ENCODE peak calls at places on chromosomes 1 and 21, in four cellular contexts. I is mesenchymal stem cell, L is HepG2, C is colonic mucosa. W is an unnamed sample. For H3K4me1, the result is how much of the 10 kb centered on the place peaks cover.

GRCh38 chr1:161013591-161014513 is 7.1 kb downstream of the F11R start:
- DNase-seq in I (peak), L (peak), C (peak), W (peak)

GRCh38 chr1:8908388-8909151 is 30.1 kb upstream of the ENO1 start:
- DNase-seq in I (no peak), L (no peak), C (no peak), W (no peak)

GRCh38 chr1:8554956-8555534 is 237.1 kb downstream of the SLC45A1 start:
- DNase-seq in I (peak), L (no peak), C (no peak), W (no peak)

GRCh38 chr1:119626841-119627240 is 21.2 kb downstream of the ZNF697 start:
- DNase-seq in I (no peak), L (no peak), C (no peak), W (no peak)

GRCh38 chr1:228065543-228066347 is 16.8 kb upstream of the ARF1 start:
- DNase-seq in I (no peak), L (no peak), C (no peak), W (no peak)

GRCh38 chr1:59498640-59499039 is 201.7 kb downstream of the FGGY start:
- DNase-seq in I (peak), L (peak), C (no peak), W (no peak)

GRCh38 chr21:33760641-33761103 is 118.4 kb downstream of the ITSN1 start:
- DNase-seq in I (peak), L (no peak), C (no peak), W (no peak)

GRCh38 chr1:29531596-29531995 is 295.3 kb downstream of the PTPRU start:
- DNase-seq in I (no peak), L (no peak), C (no peak), W (no peak)

GRCh38 chr1:68542586-68542985 is 45.7 kb upstream of the DEPDC1 start:
- DNase-seq in I (peak), L (no peak), C (no peak), W (peak)

GRCh38 chr1:189597083-189597482 is 880.6 kb downstream of the BRINP3 start:
- DNase-seq in I (no peak), L (no peak), C (no peak), W (no peak)

GRCh38 chr1:241250465-241250864 is 106.5 kb downstream of the RGS7 start:
- DNase-seq in I (no peak), L (no peak), C (peak), W (peak)

GRCh38 chr1:116739371-116740007 is 14.7 kb upstream of the CD2 start:
- DNase-seq in I (no peak), L (no peak), C (no peak), W (no peak)

GRCh38 chr1:41766546-41766945 is 152.2 kb downstream of the HIVEP3 start:
- DNase-seq in I (no peak), L (no peak), C (no peak), W (no peak)

GRCh38 chr1:10494754-10495474 is 20.2 kb downstream of the PEX14 start:
- DNase-seq in I (peak), L (peak), C (peak), W (peak)

GRCh38 chr1:98555814-98556213 is 105.7 kb upstream of the SNX7 start:
- DNase-seq in I (no peak), L (no peak), C (no peak), W (no peak)

GRCh38 chr1:21946836-21947587 is 9.9 kb upstream of the HSPG2 start:
- DNase-seq in I (no peak), L (peak), C (no peak), W (no peak)

GRCh38 chr1:184101571-184101970 is 50.0 kb downstream of the TSEN15 start:
- DNase-seq in I (no peak), L (no peak), C (no peak), W (no peak)

GRCh38 chr1:234965128-234965527 is 163.5 kb downstream of the TOMM20 start:
- DNase-seq in I (peak), L (no peak), C (no peak), W (no peak)

GRCh38 chr21:44907966-44908364 is 12.7 kb downstream of the ITGB2 start:
- DNase-seq in I (no peak), L (no peak), C (no peak), W (no peak)

GRCh38 chr1:57674803-57675202 is 250.9 kb upstream of the DAB1 start:
- DNase-seq in I (peak), L (no peak), C (no peak), W (no peak)

DNA sequence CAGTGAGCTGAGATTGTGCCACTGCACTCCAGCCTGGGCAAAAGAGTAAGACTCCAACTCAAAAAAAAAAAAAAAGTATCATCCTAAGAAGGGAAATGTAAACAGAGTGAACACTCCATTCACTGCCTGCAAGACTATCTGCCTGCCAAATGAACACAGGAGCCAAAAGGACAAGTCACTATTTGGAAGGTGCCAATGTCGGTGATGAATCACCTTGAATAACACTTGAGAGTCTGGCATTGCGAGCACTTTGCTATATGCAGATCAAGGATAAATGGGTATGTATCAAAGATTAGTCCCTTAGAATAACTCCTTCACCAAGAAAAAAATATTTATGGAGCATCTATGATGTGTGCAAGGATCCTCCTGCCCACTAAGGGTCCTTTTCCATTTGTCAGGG is 6.6 kb downstream of the UBR4 start:
- DNase-seq in I (peak), L (no peak), C (no peak), W (no peak)
- H3K4me1 ChIP-seq in I (under half), L (half or more), C (under half), W (half or more)

GRCh38 chr1:54311506-54311905 is 94.7 kb downstream of the SSBP3 start:
- DNase-seq in I (no peak), L (no peak), C (no peak), W (no peak)

GRCh38 chr1:54310439-54311328 is 95.5 kb downstream of the SSBP3 start:
- DNase-seq in I (peak), L (peak), C (peak), W (peak)

GRCh38 chr1:54312874-54313316 is 93.3 kb downstream of the SSBP3 start:
- DNase-seq in I (peak), L (peak), C (no peak), W (peak)

GRCh38 chr1:54307305-54307704 is 98.9 kb downstream of the SSBP3 start:
- DNase-seq in I (no peak), L (no peak), C (no peak), W (no peak)

GRCh38 chr1:54309631-54310366 is 96.4 kb downstream of the SSBP3 start:
- DNase-seq in I (no peak), L (no peak), C (no peak), W (no peak)
- H3K4me1 ChIP-seq in I (under half), L (under half), C (under half), W (under half)

DNA sequence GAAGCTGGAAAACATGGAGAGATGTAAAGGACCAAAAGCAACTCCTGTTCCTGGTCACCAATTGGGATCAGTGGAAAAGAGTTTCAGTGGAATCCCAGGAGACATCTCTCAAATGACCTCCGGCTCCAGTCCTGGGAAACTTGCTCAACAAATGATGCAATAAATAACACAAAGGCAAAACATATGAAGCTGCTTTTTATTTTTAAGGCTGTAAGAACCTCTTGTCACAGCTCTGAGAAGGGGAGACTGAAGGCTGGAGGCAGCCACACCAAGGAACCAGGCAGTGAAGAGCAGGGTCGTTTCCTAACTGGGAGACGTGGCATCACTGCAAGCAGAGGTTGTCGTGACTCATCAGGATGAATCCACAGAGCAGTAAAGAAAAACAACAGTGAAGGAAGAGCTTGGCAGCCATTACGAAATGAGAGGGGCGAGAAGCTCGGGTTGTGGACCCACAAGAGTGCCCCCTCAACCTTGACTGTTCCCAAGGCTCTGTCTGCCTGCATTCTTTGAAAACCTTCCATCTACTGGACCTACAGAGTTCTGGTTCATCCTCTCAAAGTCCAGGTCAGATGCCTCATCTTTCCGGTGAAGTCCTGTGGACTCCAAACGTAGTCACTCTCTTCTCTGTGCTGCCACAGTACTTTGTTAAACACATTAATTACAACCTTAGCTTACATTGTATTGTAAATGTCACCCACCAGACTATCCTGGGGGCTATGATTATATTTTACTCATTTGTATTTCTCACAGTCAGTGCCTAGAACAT is 32.1 kb downstream of the JAK1 start:
- DNase-seq in I (peak), L (peak), C (no peak), W (peak)
- H3K4me1 ChIP-seq in I (under half), L (under half), C (under half), W (under half)

DNA sequence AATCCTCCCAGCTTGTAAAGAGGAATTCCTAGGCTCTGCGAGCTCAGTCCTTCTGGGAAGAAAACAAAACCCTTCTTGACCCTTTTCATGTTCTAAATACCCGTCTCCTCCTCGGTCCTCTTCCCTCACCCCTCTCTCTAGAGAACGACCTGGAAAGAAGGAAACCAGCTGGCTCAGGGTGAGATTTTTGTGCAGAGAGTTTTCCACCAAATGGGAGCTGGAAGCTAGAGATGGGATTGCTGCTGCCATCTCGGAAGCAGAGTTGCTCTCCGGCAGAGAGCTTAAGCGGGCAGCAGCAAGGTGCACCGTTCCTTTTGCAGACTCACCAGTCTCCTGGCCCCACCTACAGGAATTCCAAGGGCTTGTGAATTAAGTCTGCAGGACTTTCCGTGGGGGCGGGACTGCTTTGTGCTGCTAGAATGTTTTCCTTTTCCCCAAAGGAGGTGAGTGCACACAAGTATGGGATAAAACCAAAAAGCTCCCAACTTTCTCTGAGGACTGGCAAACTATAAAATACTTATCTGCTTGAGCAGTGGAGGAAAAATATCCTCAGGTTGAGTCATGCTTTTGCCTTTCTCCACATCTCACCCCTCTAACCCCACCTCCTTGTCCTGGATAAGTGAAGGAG is 29.1 kb upstream of the KIAA0040 start:
- DNase-seq in I (no peak), L (no peak), C (peak), W (peak)
- H3K4me1 ChIP-seq in I (under half), L (under half), C (under half), W (under half)

GRCh38 chr1:205303247-205303888 is 18.2 kb downstream of the NUAK2 start:
- DNase-seq in I (no peak), L (no peak), C (no peak), W (no peak)

GRCh38 chr1:205300149-205300548 is 21.4 kb downstream of the NUAK2 start:
- DNase-seq in I (no peak), L (no peak), C (no peak), W (no peak)

GRCh38 chr1:205304046-205304694 is 17.4 kb downstream of the NUAK2 start:
- DNase-seq in I (no peak), L (no peak), C (no peak), W (no peak)

GRCh38 chr1:205301842-205302588 is 19.5 kb downstream of the NUAK2 start:
- DNase-seq in I (peak), L (no peak), C (no peak), W (peak)

DNA sequence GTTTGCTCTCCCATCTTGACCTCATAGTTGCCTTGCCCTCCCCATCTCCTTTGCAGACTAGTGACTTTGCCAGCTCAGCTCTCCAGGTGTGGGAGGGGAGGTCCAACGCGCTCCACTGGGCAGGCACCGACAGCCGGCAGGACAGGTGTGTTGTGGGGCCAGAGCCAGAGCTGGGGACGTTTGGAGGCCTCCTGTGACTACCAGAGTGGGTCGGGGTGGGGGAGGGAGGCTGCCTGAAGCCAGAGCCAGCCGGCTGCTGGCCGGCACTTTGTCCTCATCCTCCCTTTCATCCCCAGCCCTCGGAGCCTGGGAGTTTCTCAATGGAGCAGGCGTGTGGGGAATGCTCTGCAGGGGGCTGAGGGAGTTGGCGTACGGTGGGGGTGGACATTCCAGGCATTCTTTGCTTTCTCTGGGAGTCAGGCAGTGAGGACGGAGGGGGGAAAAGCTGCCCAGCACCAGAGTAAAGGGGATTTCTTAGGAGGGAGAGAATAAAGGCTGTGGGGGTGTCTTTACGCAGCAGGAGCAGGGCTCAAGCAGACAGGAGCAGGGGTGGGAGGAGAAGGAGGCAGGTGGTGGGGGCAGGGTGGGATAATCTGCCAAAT is 20.2 kb downstream of the NUAK2 start:
- DNase-seq in I (peak), L (peak), C (no peak), W (peak)
- H3K4me1 ChIP-seq in I (under half), L (half or more), C (under half), W (under half)

DNA sequence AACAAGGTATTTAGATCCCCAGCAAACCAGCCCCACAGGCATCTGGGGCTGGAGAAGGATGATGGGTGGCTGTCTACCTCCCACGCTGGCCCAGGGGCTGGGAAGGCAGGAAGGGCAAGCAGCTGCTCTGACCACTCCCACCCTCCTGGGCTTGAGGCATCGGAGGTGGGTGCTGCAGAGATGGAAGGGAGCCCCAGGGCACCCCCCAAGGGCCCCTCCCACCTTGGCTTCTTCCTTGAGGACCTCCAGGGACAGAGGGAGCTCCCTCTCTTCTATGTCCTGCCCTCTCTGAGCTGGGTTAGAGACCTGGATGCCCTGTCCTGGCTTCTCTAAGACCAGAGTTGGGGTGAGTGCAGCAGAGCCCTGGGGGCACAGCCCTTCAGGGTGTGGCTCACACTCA is 3.1 kb downstream of the CD52 start:
- DNase-seq in I (no peak), L (no peak), C (no peak), W (no peak)
- H3K4me1 ChIP-seq in I (under half), L (under half), C (under half), W (under half)

DNA sequence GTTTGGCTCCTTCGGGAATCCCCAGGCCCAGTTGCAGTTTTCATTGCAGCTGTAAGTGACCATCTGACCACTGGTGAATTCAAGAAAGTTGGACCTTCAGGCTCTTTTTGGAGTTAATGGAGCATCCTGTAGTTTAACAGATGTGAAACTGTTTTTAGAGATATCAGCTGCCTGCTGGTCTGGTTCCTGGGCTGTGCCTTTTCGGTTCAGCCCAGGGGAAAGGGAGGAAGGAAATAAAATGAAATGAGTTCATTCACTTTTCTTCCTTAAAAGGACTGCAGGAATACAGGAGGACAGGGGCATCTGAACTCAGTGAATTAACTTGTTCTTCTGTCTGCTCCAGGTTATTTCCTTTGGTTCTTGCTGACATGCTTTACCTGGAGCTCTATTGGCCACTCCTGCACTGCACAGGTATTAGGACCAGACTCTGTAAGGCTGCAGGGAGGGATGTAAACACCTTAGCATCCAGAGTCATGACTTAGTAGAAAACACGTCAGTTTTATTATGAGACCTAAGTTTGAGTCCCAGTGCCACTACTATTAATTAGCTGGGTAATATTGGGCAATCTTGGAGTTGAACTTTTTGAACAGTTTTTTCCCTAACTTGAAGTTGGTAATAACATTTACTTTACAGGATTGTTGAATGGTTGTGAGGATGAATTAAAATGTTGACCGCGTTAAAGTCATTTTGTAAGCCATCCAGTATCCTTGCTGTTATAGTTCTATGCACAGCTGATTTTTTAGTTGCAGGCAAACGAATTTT is 83.6 kb downstream of the LRRC8D start:
- DNase-seq in I (no peak), L (no peak), C (no peak), W (no peak)
- H3K4me1 ChIP-seq in I (under half), L (half or more), C (under half), W (under half)

GRCh38 chr1:206914138-206914537 is 7.6 kb downstream of the FCMR start:
- DNase-seq in I (no peak), L (no peak), C (no peak), W (no peak)
- H3K4me1 ChIP-seq in I (under half), L (under half), C (under half), W (under half)

DNA sequence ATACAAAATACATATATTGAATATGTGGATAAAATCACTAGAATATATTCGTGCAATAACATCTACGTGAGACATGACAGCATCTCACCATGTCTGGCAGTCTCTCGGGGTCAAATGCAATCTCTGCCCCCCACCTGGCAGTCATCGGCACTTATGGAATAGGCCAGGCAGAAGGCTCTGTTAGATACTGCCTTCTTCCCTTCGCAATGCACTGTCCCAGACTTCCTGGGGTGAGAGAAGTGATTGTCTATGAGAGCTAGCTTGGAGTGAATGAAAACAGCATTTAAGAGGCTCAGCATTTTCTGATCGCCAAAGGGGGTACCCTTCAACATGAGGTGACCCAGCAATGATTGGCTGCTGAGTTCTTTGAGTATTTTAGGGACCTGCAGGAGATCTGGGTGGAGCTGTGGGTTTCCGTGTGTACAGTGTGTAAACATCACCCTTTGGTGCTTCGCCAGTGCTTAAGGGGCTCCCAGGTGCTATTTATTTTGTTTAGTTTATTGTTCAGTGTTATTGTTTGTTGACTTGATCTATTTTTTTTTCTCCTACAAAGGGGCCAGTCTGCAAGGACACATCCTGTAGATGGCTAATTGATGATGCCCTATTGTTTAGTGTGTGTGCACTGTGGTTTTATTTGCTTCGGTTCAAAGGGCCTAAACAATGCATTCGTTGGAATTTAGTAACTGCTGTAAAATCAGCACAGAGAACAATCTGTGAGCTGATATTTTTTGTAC is 10.2 kb downstream of the ERG start:
- DNase-seq in I (no peak), L (no peak), C (peak), W (no peak)
- H3K4me1 ChIP-seq in I (under half), L (under half), C (under half), W (under half)

GRCh38 chr1:54338479-54338878 is 67.7 kb downstream of the SSBP3 start:
- DNase-seq in I (peak), L (no peak), C (no peak), W (no peak)
- H3K4me1 ChIP-seq in I (under half), L (under half), C (under half), W (half or more)

W was measured in hepatocyte.